ENCODE peak calls at places on chromosome 6, in eight cellular contexts. J, V, P, A, Y, Z, N and M are unnamed samples.

GRCh38 chr6:150844371-150844770 is 21.1 kb upstream of the MTHFD1L start:
- DNase-seq in Y (no peak), Z (no peak), J (no peak), V (no peak), A (no peak), P (no peak), N (no peak), M (no peak)

GRCh38 chr6:43096451-43097097 is 20.5 kb downstream of the PTK7 start:
- DNase-seq in N (peak; percentile 92), J (no peak), Y (peak; percentile 45), P (peak; percentile 61), A (no peak), V (no peak), Z (peak; percentile 66), M (peak; percentile 54)

GRCh38 chr6:140174509-140174908 is 800.1 kb upstream of the CITED2 start:
- DNase-seq in V (no peak), Z (no peak), P (peak; percentile 50), Y (no peak), N (peak; percentile 93), A (no peak), J (no peak), M (no peak)

GRCh38 chr6:55046869-55047422 is 127.4 kb upstream of the HCRTR2 start:
- DNase-seq in J (no peak), Y (peak; percentile 33), N (no peak), Z (no peak), P (no peak), V (no peak), A (no peak), M (no peak)

GRCh38 chr6:42090819-42091717 is 40.7 kb downstream of the TAF8 start:
- DNase-seq in A (no peak), V (no peak), Z (no peak), J (no peak), Y (no peak), N (no peak), P (no peak), M (no peak)

GRCh38 chr6:156879235-156879995 is 102.2 kb downstream of the ARID1B start:
- DNase-seq in J (no peak), Y (no peak), P (no peak), N (no peak), A (no peak), Z (no peak), V (peak; percentile 33), M (no peak)

GRCh38 chr6:14674867-14675648 is 557.5 kb downstream of the CD83 start:
- DNase-seq in P (no peak), J (no peak), V (no peak), A (no peak), Z (no peak), Y (no peak), N (no peak), M (no peak)

GRCh38 chr6:139568956-139569538 is 194.6 kb upstream of the CITED2 start:
- DNase-seq in J (no peak), Z (no peak), Y (no peak), V (no peak), A (no peak), P (no peak), N (peak; percentile 85), M (no peak)

GRCh38 chr6:24848461-24848860 is 49.7 kb upstream of the ARMH2 start:
- DNase-seq in V (no peak), Y (no peak), J (no peak), Z (no peak), A (no peak), P (no peak), N (no peak), M (no peak)

GRCh38 chr6:41247288-41247865 is 19.2 kb downstream of the TREML4 start:
- DNase-seq in V (no peak), N (no peak), Z (no peak), Y (no peak), P (no peak), A (no peak), J (no peak), M (no peak)

GRCh38 chr6:6825986-6826901 is 237.7 kb downstream of the LY86 start:
- DNase-seq in N (no peak), A (no peak), V (no peak), P (no peak), Y (peak; percentile 37), Z (no peak), J (peak; percentile 30), M (no peak)